ENCODE peak calls at places on chromosomes 2 and 18, in four cellular contexts. One of them, this sample, is unnamed.

GRCh38 chr2:232876071-232876977 is 6.3 kb downstream of the SNORC start:
- DNase-seq in germinal center: peak; percentile 70
- DNase-seq in fibroblast of lung: peak; percentile 24
- DNase-seq in A549: peak; percentile 72
- DNase-seq in this sample: peak; percentile 43

GRCh38 chr18:8416212-8417019 is 192.8 kb upstream of the RAB12 start:
- DNase-seq in germinal center: no peak
- DNase-seq in A549: no peak
- DNase-seq in fibroblast of lung: peak; percentile 6
- DNase-seq in this sample: no peak

GRCh38 chr2:187918996-187919821 is 365.0 kb upstream of the TFPI start:
- DNase-seq in germinal center: no peak
- DNase-seq in fibroblast of lung: no peak
- DNase-seq in A549: no peak
- DNase-seq in this sample: no peak

GRCh38 chr2:20093263-20094141 is 42.1 kb upstream of the LAPTM4A start:
- DNase-seq in fibroblast of lung: peak; percentile 69
- DNase-seq in germinal center: no peak
- DNase-seq in A549: peak; percentile 78
- DNase-seq in this sample: no peak

GRCh38 chr2:16653083-16653375 is 12.6 kb downstream of the CYRIA start:
- DNase-seq in germinal center: no peak
- DNase-seq in A549: no peak
- DNase-seq in fibroblast of lung: no peak
- DNase-seq in this sample: no peak

GRCh38 chr2:107361951-107362350 is 464.7 kb upstream of the RGPD4 start:
- DNase-seq in fibroblast of lung: peak; percentile 27
- DNase-seq in A549: no peak
- DNase-seq in germinal center: no peak
- DNase-seq in this sample: peak; percentile 19

GRCh38 chr2:100257939-100258338 is 64.4 kb downstream of the LONRF2 start:
- DNase-seq in germinal center: no peak
- DNase-seq in fibroblast of lung: peak; percentile 68
- DNase-seq in A549: no peak
- DNase-seq in this sample: no peak

GRCh38 chr2:152475982-152476381 is 141.0 kb downstream of the FMNL2 start:
- DNase-seq in A549: peak; percentile 53
- DNase-seq in germinal center: no peak
- DNase-seq in fibroblast of lung: no peak
- DNase-seq in this sample: no peak

GRCh38 chr2:147161746-147162145 is 683.1 kb upstream of the ACVR2A start:
- DNase-seq in fibroblast of lung: no peak
- DNase-seq in germinal center: no peak
- DNase-seq in A549: no peak
- DNase-seq in this sample: no peak

GRCh38 chr2:655626-656025 is 21.6 kb downstream of the TMEM18 start:
- DNase-seq in fibroblast of lung: peak; percentile 12
- DNase-seq in germinal center: no peak
- DNase-seq in A549: no peak
- DNase-seq in this sample: no peak

GRCh38 chr2:113198790-113199612 is 25.2 kb downstream of the PSD4 start:
- DNase-seq in A549: peak; percentile 90
- DNase-seq in fibroblast of lung: peak; percentile 66
- DNase-seq in germinal center: peak; percentile 84
- DNase-seq in this sample: peak; percentile 57

GRCh38 chr2:221629478-221629877 is 57.4 kb upstream of the EPHA4 start:
- DNase-seq in germinal center: no peak
- DNase-seq in fibroblast of lung: peak; percentile 91
- DNase-seq in A549: peak; percentile 39
- DNase-seq in this sample: no peak

GRCh38 chr2:180753809-180754761 is 226.3 kb upstream of the UBE2E3 start:
- DNase-seq in A549: no peak
- DNase-seq in fibroblast of lung: peak; percentile 65
- DNase-seq in germinal center: no peak
- DNase-seq in this sample: no peak

GRCh38 chr2:201234167-201235139 is 25.9 kb upstream of the CASP8 start:
- DNase-seq in fibroblast of lung: peak; percentile 24
- DNase-seq in A549: no peak
- DNase-seq in germinal center: no peak
- DNase-seq in this sample: no peak

GRCh38 chr2:70977605-70978205 is 725 bp upstream of the ANKRD53 start:
- DNase-seq in A549: no peak
- DNase-seq in germinal center: no peak
- DNase-seq in fibroblast of lung: peak; percentile 85
- DNase-seq in this sample: no peak

GRCh38 chr2:95346236-95346737 is 49.1 kb downstream of the KCNIP3 start:
- DNase-seq in germinal center: no peak
- DNase-seq in A549: peak; percentile 25
- DNase-seq in fibroblast of lung: peak; percentile 60
- DNase-seq in this sample: peak; percentile 21

GRCh38 chr18:79925656-79925979 is 25.8 kb downstream of the SLC66A2 start:
- DNase-seq in A549: no peak
- DNase-seq in germinal center: no peak
- DNase-seq in fibroblast of lung: no peak
- DNase-seq in this sample: no peak

GRCh38 chr2:152238021-152238420 is 62.5 kb upstream of the STAM2 start:
- DNase-seq in germinal center: no peak
- DNase-seq in fibroblast of lung: no peak
- DNase-seq in A549: no peak
- DNase-seq in this sample: no peak

GRCh38 chr2:20050104-20050711 is 1.2 kb downstream of the LAPTM4A start:
- DNase-seq in A549: no peak
- DNase-seq in fibroblast of lung: peak; percentile 79
- DNase-seq in germinal center: peak; percentile 36
- DNase-seq in this sample: peak; percentile 49

GRCh38 chr18:63881851-63882250 is 5.7 kb upstream of the SERPINB2 start:
- DNase-seq in germinal center: no peak
- DNase-seq in fibroblast of lung: peak; percentile 47
- DNase-seq in A549: no peak
- DNase-seq in this sample: no peak

GRCh38 chr2:15472133-15472532 is 89.0 kb downstream of the NBAS start:
- DNase-seq in A549: no peak
- DNase-seq in fibroblast of lung: no peak
- DNase-seq in germinal center: no peak
- DNase-seq in this sample: no peak

GRCh38 chr2:155622443-155622842 is 710.1 kb downstream of the NR4A2 start:
- DNase-seq in A549: no peak
- DNase-seq in germinal center: no peak
- DNase-seq in fibroblast of lung: no peak
- DNase-seq in this sample: no peak

GRCh38 chr2:46945671-46946070 is 30.1 kb upstream of the MCFD2 start:
- DNase-seq in A549: no peak
- DNase-seq in fibroblast of lung: no peak
- DNase-seq in germinal center: no peak
- DNase-seq in this sample: no peak